ENCODE peak calls at places on chromosome 2, in six cellular contexts. T, K, P, I, E and X are unnamed samples.

GRCh38 chr2:119109823-119110222 is 48.7 kb downstream of the C1QL2 start:
- DNase-seq in T (no peak), K (no peak), P (no peak), I (no peak), E (no peak), X (peak)

GRCh38 chr2:202172439-202173191 is 65.8 kb downstream of the SUMO1 start:
- DNase-seq in T (no peak), K (no peak), P (peak), I (no peak), E (no peak), X (no peak)

GRCh38 chr2:235467586-235467985 is 26.3 kb upstream of the AGAP1 start:
- DNase-seq in T (no peak), K (no peak), P (no peak), I (no peak), E (no peak), X (no peak)

GRCh38 chr2:23584054-23584745 is 199.2 kb downstream of the KLHL29 start:
- DNase-seq in T (peak), K (no peak), P (no peak), I (no peak), E (peak), X (peak)

GRCh38 chr2:226979004-226979403 is 143.2 kb downstream of the RHBDD1 start:
- DNase-seq in T (no peak), K (peak), P (no peak), I (no peak), E (no peak), X (no peak)

GRCh38 chr2:49416252-49416651 is 261.9 kb upstream of the FSHR start:
- DNase-seq in T (no peak), K (no peak), P (no peak), I (no peak), E (no peak), X (no peak)

GRCh38 chr2:109582928-109583895 is 30.6 kb downstream of the SEPTIN10 start:
- DNase-seq in T (no peak), K (no peak), P (no peak), I (no peak), E (no peak), X (no peak)

GRCh38 chr2:141475801-141476200 is 655.0 kb downstream of the LRP1B start:
- DNase-seq in T (no peak), K (no peak), P (no peak), I (no peak), E (no peak), X (no peak)

GRCh38 chr2:207503234-207503633 is 26.5 kb upstream of the CREB1 start:
- DNase-seq in T (no peak), K (no peak), P (no peak), I (no peak), E (no peak), X (no peak)

GRCh38 chr2:96760986-96761832 is 507 bp downstream of the CNNM4 start:
- DNase-seq in T (peak), K (no peak), P (no peak), I (no peak), E (no peak), X (peak)

GRCh38 chr2:31411771-31412170 is 2.8 kb downstream of the XDH start:
- DNase-seq in T (no peak), K (no peak), P (no peak), I (no peak), E (no peak), X (no peak)

GRCh38 chr2:13005761-13006336 is 289.1 kb downstream of the TRIB2 start:
- DNase-seq in T (no peak), K (no peak), P (no peak), I (no peak), E (no peak), X (no peak)

GRCh38 chr2:120264995-120265394 is 12.3 kb downstream of the RALB start:
- DNase-seq in T (no peak), K (no peak), P (no peak), I (no peak), E (no peak), X (no peak)

GRCh38 chr2:33373986-33374385 is 102.5 kb upstream of the RASGRP3 start:
- DNase-seq in T (no peak), K (no peak), P (no peak), I (no peak), E (peak), X (no peak)